ENCODE peak calls at places on chromosome 1, in five cellular contexts. A, Z, C, N and P are unnamed samples.
A peak's percentile ranks its signal among the peaks of the same experiment; 100 is the strongest.

GRCh38 chr1:1996207-1996651 is 7.4 kb downstream of the CFAP74 start:
- DNase-seq in A (no peak), Z (peak; percentile 51), C (no peak), N (no peak), P (peak; percentile 44)

GRCh38 chr1:60234761-60235160 is 161.2 kb upstream of the C1orf87 start:
- DNase-seq in A (no peak), Z (no peak), C (no peak), N (no peak), P (no peak)

GRCh38 chr1:85584264-85584781 is 3.8 kb downstream of the CCN1 start:
- DNase-seq in A (no peak), Z (no peak), C (no peak), N (no peak), P (peak; percentile 93)

GRCh38 chr1:108639899-108640560 is 20.9 kb downstream of the HENMT1 start:
- DNase-seq in A (no peak), Z (no peak), C (no peak), N (no peak), P (no peak)

GRCh38 chr1:233443040-233443439 is 115.5 kb downstream of the MAP3K21 start:
- DNase-seq in A (no peak), Z (no peak), C (no peak), N (no peak), P (no peak)

GRCh38 chr1:174262747-174263241 is 103.5 kb downstream of the RABGAP1L start:
- DNase-seq in A (peak; percentile 33), Z (peak; percentile 92), C (no peak), N (peak; percentile 15), P (peak; percentile 68)

GRCh38 chr1:163410073-163410522 is 88.3 kb downstream of the NUF2 start:
- DNase-seq in A (peak; percentile 65), Z (peak; percentile 66), C (peak; percentile 65), N (peak; percentile 48), P (peak; percentile 39)

GRCh38 chr1:75632350-75632949 is 21.5 kb upstream of the SLC44A5 start:
- DNase-seq in A (no peak), Z (peak; percentile 14), C (no peak), N (peak; percentile 13), P (peak; percentile 37)

GRCh38 chr1:153535664-153536585 is at the start of gene S100A6:
- DNase-seq in A (no peak), Z (no peak), C (no peak), N (peak; percentile 72), P (peak; percentile 86)

GRCh38 chr1:67616394-67616985 is 68.5 kb upstream of the GADD45A start:
- DNase-seq in A (no peak), Z (no peak), C (no peak), N (no peak), P (peak; percentile 45)

GRCh38 chr1:26284597-26285351 is 4.9 kb downstream of the SH3BGRL3 start:
- DNase-seq in A (peak; percentile 78), Z (peak; percentile 83), C (no peak), N (peak; percentile 91), P (peak; percentile 87)

GRCh38 chr1:19623523-19623922 is 20.6 kb upstream of the NBL1 start:
- DNase-seq in A (no peak), Z (no peak), C (no peak), N (no peak), P (peak; percentile 34)

GRCh38 chr1:173137116-173137515 is 70.0 kb downstream of the TNFSF4 start:
- DNase-seq in A (no peak), Z (no peak), C (no peak), N (no peak), P (peak; percentile 45)

GRCh38 chr1:67850611-67851075 is 17.4 kb upstream of the GNG12 start:
- DNase-seq in A (no peak), Z (no peak), C (no peak), N (peak; percentile 69), P (peak; percentile 92)

GRCh38 chr1:155514582-155515187 is 47.9 kb downstream of the ASH1L start:
- DNase-seq in A (no peak), Z (no peak), C (no peak), N (no peak), P (no peak)

GRCh38 chr1:54807756-54808155 is 6.6 kb upstream of the TTC22 start:
- DNase-seq in A (no peak), Z (no peak), C (no peak), N (no peak), P (no peak)

GRCh38 chr1:47688631-47689296 is 250.9 kb downstream of the FOXD2 start:
- DNase-seq in A (peak; percentile 24), Z (no peak), C (no peak), N (no peak), P (no peak)

GRCh38 chr1:208688656-208689315 is 444.6 kb upstream of the PLXNA2 start:
- DNase-seq in A (no peak), Z (no peak), C (no peak), N (no peak), P (no peak)

GRCh38 chr1:83761977-83762376 is 237.0 kb downstream of the TTLL7 start:
- DNase-seq in A (no peak), Z (peak; percentile 20), C (no peak), N (no peak), P (no peak)

GRCh38 chr1:15952317-15953258 is 23.3 kb downstream of the ZBTB17 start:
- DNase-seq in A (no peak), Z (no peak), C (no peak), N (peak; percentile 38), P (peak; percentile 87)
- H4K20me1 ChIP-seq in A (peaks cover 5% of the 10 kb centered on the region), Z (peaks cover 10% of the 10 kb centered on the region), C (peaks cover 12% of the 10 kb centered on the region), N (no peaks in the 10 kb centered on the region), P (no peaks in the 10 kb centered on the region)

GRCh38 chr1:39173995-39174380 is 30.5 kb upstream of the MACF1 start:
- DNase-seq in A (no peak), Z (no peak), C (no peak), N (no peak), P (no peak)
- H3K27ac ChIP-seq in A (no peak overlapping the region), Z (no peak overlapping the region), C (no peak overlapping the region), N (no peak overlapping the region), P (peak overlapping the region; percentile 58)

GRCh38 chr1:198493324-198493723 is 47.2 kb downstream of the ATP6V1G3 start:
- DNase-seq in A (no peak), Z (no peak), C (no peak), N (no peak), P (peak; percentile 63)

GRCh38 chr1:198492872-198493271 is 47.6 kb downstream of the ATP6V1G3 start:
- DNase-seq in A (no peak), Z (no peak), C (no peak), N (no peak), P (peak; percentile 68)

GRCh38 chr1:198491596-198491995 is 48.9 kb downstream of the ATP6V1G3 start:
- DNase-seq in A (no peak), Z (no peak), C (no peak), N (no peak), P (no peak)

GRCh38 chr1:198491028-198491427 is 49.5 kb downstream of the ATP6V1G3 start:
- DNase-seq in A (no peak), Z (no peak), C (no peak), N (no peak), P (no peak)

DNA sequence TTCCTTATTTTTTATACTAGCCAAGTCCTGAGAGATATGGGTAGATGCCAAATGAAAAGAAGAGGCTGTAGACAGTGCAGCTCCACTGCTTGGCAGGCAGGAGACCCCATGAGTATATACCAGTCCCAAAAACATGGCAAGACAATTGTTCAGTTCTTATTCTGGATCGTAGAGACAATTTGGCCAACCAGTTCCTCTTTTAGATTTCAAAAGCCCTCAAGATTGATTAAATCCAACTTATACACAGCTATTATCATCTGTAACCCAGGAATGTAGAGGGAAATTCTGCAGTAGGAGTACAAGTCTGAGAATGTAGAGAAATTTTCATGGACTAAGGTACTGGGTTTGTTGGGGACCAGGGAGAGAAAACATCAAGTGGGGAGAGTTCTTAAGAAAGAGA is 50.3 kb downstream of the ATP6V1G3 start:
- DNase-seq in A (no peak), Z (no peak), C (no peak), N (no peak), P (no peak)
- H2AFZ ChIP-seq in A (no peak overlapping the region), Z (no peak overlapping the region), C (no peak overlapping the region), N (no peak overlapping the region), P (no peak overlapping the region)

GRCh38 chr1:164638506-164639202 is 79.7 kb downstream of the PBX1 start:
- DNase-seq in A (no peak), Z (no peak), C (no peak), N (no peak), P (no peak)
- H4K20me1 ChIP-seq in A (no peaks in the 10 kb centered on the region), Z (no peaks in the 10 kb centered on the region), C (peaks cover 10% of the 10 kb centered on the region), N (no peaks in the 10 kb centered on the region), P (no peaks in the 10 kb centered on the region)

GRCh38 chr1:52413410-52414104 is 9.2 kb downstream of the PRPF38A start:
- DNase-seq in A (no peak), Z (no peak), C (no peak), N (no peak), P (peak; percentile 7)
- H3K27ac ChIP-seq in A (no peak overlapping the region), Z (no peak overlapping the region), C (no peak overlapping the region), N (no peak overlapping the region), P (no peak overlapping the region)

GRCh38 chr1:41388517-41388916 is 27.3 kb downstream of the FOXO6 start:
- DNase-seq in A (no peak), Z (no peak), C (no peak), N (no peak), P (no peak)

GRCh38 chr1:41386190-41386518 is 24.9 kb downstream of the FOXO6 start:
- DNase-seq in A (no peak), Z (no peak), C (no peak), N (no peak), P (no peak)

GRCh38 chr1:41385398-41386189 is 24.4 kb downstream of the FOXO6 start:
- DNase-seq in A (no peak), Z (no peak), C (no peak), N (no peak), P (no peak)

GRCh38 chr1:41389009-41389408 is 27.8 kb downstream of the FOXO6 start:
- DNase-seq in A (no peak), Z (no peak), C (no peak), N (no peak), P (no peak)

DNA sequence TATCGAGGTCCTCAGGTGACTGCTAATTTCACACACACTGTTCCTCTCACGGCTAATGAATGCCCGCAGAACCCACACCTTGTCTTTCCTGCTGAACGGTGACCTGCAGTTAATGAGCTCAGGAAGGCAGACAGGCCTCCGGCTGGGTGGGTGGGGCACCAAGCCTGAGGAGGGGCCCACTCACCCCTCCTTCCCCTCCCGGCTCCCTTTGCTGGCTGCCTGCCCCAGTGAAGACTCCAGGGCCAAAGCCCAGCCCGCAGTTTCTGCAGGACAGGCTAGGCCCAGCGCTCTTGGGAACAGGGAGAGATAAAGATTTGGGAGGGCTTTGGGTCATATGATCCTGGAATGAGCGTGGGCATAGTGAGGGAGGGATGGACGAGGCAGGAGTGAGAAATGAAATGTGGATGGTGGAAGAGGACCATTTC is 26.4 kb downstream of the FOXO6 start:
- DNase-seq in A (peak; percentile 90), Z (no peak), C (no peak), N (no peak), P (peak; percentile 66)
- H2AFZ ChIP-seq in A (no peak overlapping the region), Z (no peak overlapping the region), C (no peak overlapping the region), N (no peak overlapping the region), P (no peak overlapping the region)

DNA sequence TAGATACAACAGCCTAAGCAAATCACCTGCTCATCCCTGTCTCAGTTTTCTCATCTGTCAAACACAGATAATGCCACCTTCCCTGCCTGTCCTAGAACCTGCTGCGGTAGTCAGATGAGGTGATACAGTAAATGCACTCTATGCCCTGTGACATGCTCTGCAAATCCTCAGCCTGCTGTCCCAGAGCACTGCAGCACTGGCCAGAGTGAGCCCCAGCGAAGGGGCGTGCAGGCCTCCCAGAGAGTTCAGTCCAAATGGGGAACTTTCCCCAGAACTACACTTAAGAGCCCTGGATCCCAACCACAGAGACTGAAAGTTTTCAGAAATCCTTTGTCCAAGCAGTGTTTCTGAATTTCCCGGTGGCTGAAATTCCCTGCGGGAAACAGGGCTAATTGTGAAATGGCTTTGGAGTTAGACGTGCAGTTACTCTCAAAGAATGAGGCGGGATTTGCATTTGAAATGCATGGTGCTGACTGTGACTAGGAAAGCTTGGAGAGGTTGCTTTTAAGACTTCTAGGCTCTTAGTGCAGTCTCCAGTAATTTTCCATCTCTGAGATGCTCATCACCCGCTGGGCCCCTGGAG is 206.5 kb upstream of the AJAP1 start:
- DNase-seq in A (peak; percentile 41), Z (no peak), C (no peak), N (no peak), P (no peak)
- H4K20me1 ChIP-seq in A (no peaks in the 10 kb centered on the region), Z (no peaks in the 10 kb centered on the region), C (no peaks in the 10 kb centered on the region), N (no peaks in the 10 kb centered on the region), P (no peaks in the 10 kb centered on the region)